ENCODE peak calls at places on chromosome 9, in eight cellular contexts. One of them, this sample, is unnamed. For H3K27me3, the result is how much of the 10 kb centered on the place peaks cover.

GRCh38 chr9:104256031-104256709 is 162.1 kb downstream of the SMC2 start:
- DNase-seq in lower lobe of right lung: no peak
- DNase-seq in pancreas: no peak
- DNase-seq in A673: no peak
- DNase-seq in SK-N-SH: no peak
- DNase-seq in fibroblast of lung: no peak
- DNase-seq in stomach: no peak
- DNase-seq in heart left ventricle: no peak
- DNase-seq in this sample: no peak

GRCh38 chr9:99506781-99507305 is 284.8 kb downstream of the SEC61B start:
- DNase-seq in lower lobe of right lung: no peak
- DNase-seq in pancreas: no peak
- DNase-seq in A673: no peak
- DNase-seq in SK-N-SH: no peak
- DNase-seq in fibroblast of lung: no peak
- DNase-seq in stomach: no peak
- DNase-seq in heart left ventricle: no peak
- DNase-seq in this sample: no peak

GRCh38 chr9:136438548-136438908 is 1.1 kb downstream of the INPP5E start:
- DNase-seq in lower lobe of right lung: no peak
- DNase-seq in pancreas: no peak
- DNase-seq in A673: no peak
- DNase-seq in SK-N-SH: peak
- DNase-seq in fibroblast of lung: peak
- DNase-seq in stomach: no peak
- DNase-seq in heart left ventricle: no peak
- DNase-seq in this sample: no peak

GRCh38 chr9:101398930-101399640 is 434 bp downstream of the ZNF189 start:
- DNase-seq in lower lobe of right lung: no peak
- DNase-seq in pancreas: peak
- DNase-seq in A673: peak
- DNase-seq in SK-N-SH: no peak
- DNase-seq in fibroblast of lung: no peak
- DNase-seq in stomach: peak
- DNase-seq in heart left ventricle: peak
- DNase-seq in this sample: no peak

GRCh38 chr9:125908138-125908537 is 161.0 kb downstream of the PBX3 start:
- DNase-seq in lower lobe of right lung: no peak
- DNase-seq in pancreas: no peak
- DNase-seq in A673: no peak
- DNase-seq in SK-N-SH: no peak
- DNase-seq in fibroblast of lung: peak
- DNase-seq in stomach: no peak
- DNase-seq in heart left ventricle: no peak
- DNase-seq in this sample: no peak

GRCh38 chr9:96651626-96652025 is 3.5 kb downstream of the PRXL2C start:
- DNase-seq in lower lobe of right lung: no peak
- DNase-seq in pancreas: no peak
- DNase-seq in A673: peak
- DNase-seq in SK-N-SH: peak
- DNase-seq in fibroblast of lung: no peak
- DNase-seq in stomach: no peak
- DNase-seq in heart left ventricle: no peak
- DNase-seq in this sample: no peak

GRCh38 chr9:89953824-89954223 is 349.0 kb downstream of the GADD45G start:
- DNase-seq in lower lobe of right lung: no peak
- DNase-seq in pancreas: no peak
- DNase-seq in A673: no peak
- DNase-seq in SK-N-SH: peak
- DNase-seq in fibroblast of lung: no peak
- DNase-seq in stomach: no peak
- DNase-seq in heart left ventricle: no peak
- DNase-seq in this sample: no peak

GRCh38 chr9:6915635-6916034 is 157.9 kb downstream of the KDM4C start:
- DNase-seq in lower lobe of right lung: no peak
- DNase-seq in pancreas: no peak
- DNase-seq in A673: no peak
- DNase-seq in SK-N-SH: no peak
- DNase-seq in fibroblast of lung: no peak
- DNase-seq in stomach: no peak
- DNase-seq in heart left ventricle: no peak
- DNase-seq in this sample: no peak

GRCh38 chr9:93612052-93612795 is 35.8 kb downstream of the PHF2 start:
- DNase-seq in lower lobe of right lung: no peak
- DNase-seq in pancreas: no peak
- DNase-seq in A673: no peak
- DNase-seq in SK-N-SH: no peak
- DNase-seq in fibroblast of lung: no peak
- DNase-seq in stomach: no peak
- DNase-seq in heart left ventricle: no peak
- DNase-seq in this sample: no peak

GRCh38 chr9:116020801-116021200 is 132.8 kb upstream of the PAPPA start:
- DNase-seq in lower lobe of right lung: no peak
- DNase-seq in pancreas: no peak
- DNase-seq in A673: no peak
- DNase-seq in SK-N-SH: no peak
- DNase-seq in fibroblast of lung: no peak
- DNase-seq in stomach: no peak
- DNase-seq in heart left ventricle: no peak
- DNase-seq in this sample: no peak

GRCh38 chr9:125271081-125271480 is 9.5 kb downstream of the GAPVD1 start:
- DNase-seq in lower lobe of right lung: no peak
- DNase-seq in pancreas: no peak
- DNase-seq in A673: no peak
- DNase-seq in SK-N-SH: no peak
- DNase-seq in fibroblast of lung: no peak
- DNase-seq in stomach: no peak
- DNase-seq in heart left ventricle: no peak
- DNase-seq in this sample: no peak

GRCh38 chr9:120610975-120611689 is 31.2 kb upstream of the CDK5RAP2 start:
- DNase-seq in lower lobe of right lung: no peak
- DNase-seq in pancreas: no peak
- DNase-seq in A673: peak
- DNase-seq in SK-N-SH: no peak
- DNase-seq in fibroblast of lung: no peak
- DNase-seq in stomach: no peak
- DNase-seq in heart left ventricle: no peak
- DNase-seq in this sample: no peak

GRCh38 chr9:129888085-129888808 is 53.0 kb downstream of the USP20 start:
- DNase-seq in lower lobe of right lung: peak
- DNase-seq in pancreas: no peak
- DNase-seq in A673: no peak
- DNase-seq in SK-N-SH: no peak
- DNase-seq in fibroblast of lung: no peak
- DNase-seq in stomach: peak
- DNase-seq in heart left ventricle: peak
- DNase-seq in this sample: no peak

GRCh38 chr9:95508242-95508967 is 8.4 kb downstream of the PTCH1 start:
- DNase-seq in lower lobe of right lung: no peak
- DNase-seq in pancreas: peak
- DNase-seq in A673: peak
- DNase-seq in SK-N-SH: peak
- DNase-seq in fibroblast of lung: peak
- DNase-seq in stomach: no peak
- DNase-seq in heart left ventricle: peak
- DNase-seq in this sample: peak

GRCh38 chr9:93672622-93673270 is 96.4 kb downstream of the PHF2 start:
- DNase-seq in lower lobe of right lung: no peak
- DNase-seq in pancreas: no peak
- DNase-seq in A673: no peak
- DNase-seq in SK-N-SH: peak
- DNase-seq in fibroblast of lung: no peak
- DNase-seq in stomach: peak
- DNase-seq in heart left ventricle: peak
- DNase-seq in this sample: peak

DNA sequence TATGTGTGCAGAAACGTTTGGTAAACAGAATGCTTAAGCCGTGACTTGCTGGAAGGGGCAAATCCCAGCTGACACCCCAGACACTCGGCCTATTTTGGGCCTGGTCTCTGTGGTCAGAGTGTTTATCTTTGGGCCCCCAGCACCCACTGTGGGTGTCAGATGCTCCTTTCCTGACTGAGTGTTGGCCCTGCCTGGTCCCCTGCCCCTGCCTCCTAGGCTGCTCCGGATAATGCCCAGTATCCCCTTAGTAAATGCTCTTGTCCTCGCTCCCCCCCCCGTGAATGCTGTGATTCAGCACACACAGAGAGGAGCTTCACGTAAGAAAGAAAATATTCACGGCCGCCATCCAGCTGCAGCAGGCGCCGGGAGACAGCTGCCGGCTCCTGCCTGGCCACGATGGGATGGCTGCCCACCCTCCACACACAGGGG is 11.3 kb upstream of the ANGPTL2 start:
- DNase-seq in lower lobe of right lung: no peak
- DNase-seq in pancreas: no peak
- DNase-seq in A673: no peak
- DNase-seq in SK-N-SH: no peak
- DNase-seq in fibroblast of lung: peak
- DNase-seq in stomach: peak
- DNase-seq in heart left ventricle: peak
- DNase-seq in this sample: peak
- H3K27ac ChIP-seq in lower lobe of right lung: peak
- H3K27ac ChIP-seq in pancreas: no peak
- H3K27ac ChIP-seq in A673: no peak
- H3K27ac ChIP-seq in SK-N-SH: no peak
- H3K27ac ChIP-seq in fibroblast of lung: peak
- H3K27ac ChIP-seq in stomach: no peak
- H3K27ac ChIP-seq in heart left ventricle: peak
- H3K27ac ChIP-seq in this sample: peak

DNA sequence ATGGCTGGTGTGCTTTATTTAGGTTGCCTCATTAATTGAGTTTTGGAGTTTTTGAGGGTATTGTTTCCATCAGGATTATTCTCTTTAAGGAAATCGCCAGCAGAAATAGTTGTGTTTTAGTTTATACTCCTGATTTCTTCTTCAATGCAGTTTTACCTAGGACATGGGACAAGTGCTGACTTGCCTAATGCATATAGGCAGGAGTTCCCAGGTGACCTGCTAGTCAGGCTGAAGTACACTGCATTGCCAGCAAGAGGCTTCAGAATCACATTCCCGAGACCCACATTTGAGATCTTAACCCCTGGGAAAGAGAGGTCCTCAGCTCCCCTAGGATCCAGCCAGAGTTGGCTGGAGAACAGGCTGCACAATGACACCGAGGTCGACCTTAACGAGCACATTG is 1.5 kb upstream of the OR1N2 start:
- DNase-seq in lower lobe of right lung: no peak
- DNase-seq in pancreas: no peak
- DNase-seq in A673: no peak
- DNase-seq in SK-N-SH: no peak
- DNase-seq in fibroblast of lung: no peak
- DNase-seq in stomach: no peak
- DNase-seq in heart left ventricle: no peak
- DNase-seq in this sample: no peak
- H3K27me3 ChIP-seq in lower lobe of right lung: under half
- H3K27me3 ChIP-seq in pancreas: under half
- H3K27me3 ChIP-seq in A673: half or more
- H3K27me3 ChIP-seq in SK-N-SH: under half
- H3K27me3 ChIP-seq in fibroblast of lung: under half
- H3K27me3 ChIP-seq in stomach: under half
- H3K27me3 ChIP-seq in heart left ventricle: under half
- H3K27me3 ChIP-seq in this sample: under half

DNA sequence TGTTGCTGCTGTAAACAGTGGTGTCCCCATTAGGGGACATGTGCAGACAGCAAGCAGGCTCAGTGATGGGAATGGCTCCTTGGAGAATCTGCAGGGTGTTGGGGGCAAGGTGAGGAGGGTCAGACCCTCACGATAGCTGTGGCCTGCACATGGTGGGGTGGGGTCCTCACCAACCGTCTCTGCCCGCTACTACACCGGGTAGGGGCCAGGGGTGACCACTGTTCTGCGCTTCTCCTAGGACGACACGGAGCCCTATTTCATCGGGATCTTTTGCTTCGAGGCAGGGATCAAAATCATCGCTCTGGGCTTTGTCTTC is 4.9 kb downstream of the CACNA1B start:
- DNase-seq in lower lobe of right lung: peak
- DNase-seq in pancreas: no peak
- DNase-seq in A673: no peak
- DNase-seq in SK-N-SH: no peak
- DNase-seq in fibroblast of lung: no peak
- DNase-seq in stomach: no peak
- DNase-seq in heart left ventricle: no peak
- DNase-seq in this sample: no peak
- TF ChIP-seq CTCF in lower lobe of right lung: no peak
- TF ChIP-seq CTCF in pancreas: no peak
- TF ChIP-seq CTCF in A673: no peak
- TF ChIP-seq CTCF in SK-N-SH: no peak
- TF ChIP-seq CTCF in fibroblast of lung: no peak
- TF ChIP-seq CTCF in stomach: no peak
- TF ChIP-seq CTCF in heart left ventricle: no peak
- TF ChIP-seq CTCF in this sample: no peak

GRCh38 chr9:133375724-133376654 is at the start of the genes STKLD1 and SURF4:
- DNase-seq in lower lobe of right lung: peak
- DNase-seq in pancreas: peak
- DNase-seq in A673: peak
- DNase-seq in SK-N-SH: peak
- DNase-seq in fibroblast of lung: peak
- DNase-seq in stomach: peak
- DNase-seq in heart left ventricle: peak
- DNase-seq in this sample: peak
- H3K27ac ChIP-seq in lower lobe of right lung: peak
- H3K27ac ChIP-seq in pancreas: peak
- H3K27ac ChIP-seq in A673: peak
- H3K27ac ChIP-seq in SK-N-SH: peak
- H3K27ac ChIP-seq in fibroblast of lung: peak
- H3K27ac ChIP-seq in stomach: peak
- H3K27ac ChIP-seq in heart left ventricle: peak
- H3K27ac ChIP-seq in this sample: peak

DNA sequence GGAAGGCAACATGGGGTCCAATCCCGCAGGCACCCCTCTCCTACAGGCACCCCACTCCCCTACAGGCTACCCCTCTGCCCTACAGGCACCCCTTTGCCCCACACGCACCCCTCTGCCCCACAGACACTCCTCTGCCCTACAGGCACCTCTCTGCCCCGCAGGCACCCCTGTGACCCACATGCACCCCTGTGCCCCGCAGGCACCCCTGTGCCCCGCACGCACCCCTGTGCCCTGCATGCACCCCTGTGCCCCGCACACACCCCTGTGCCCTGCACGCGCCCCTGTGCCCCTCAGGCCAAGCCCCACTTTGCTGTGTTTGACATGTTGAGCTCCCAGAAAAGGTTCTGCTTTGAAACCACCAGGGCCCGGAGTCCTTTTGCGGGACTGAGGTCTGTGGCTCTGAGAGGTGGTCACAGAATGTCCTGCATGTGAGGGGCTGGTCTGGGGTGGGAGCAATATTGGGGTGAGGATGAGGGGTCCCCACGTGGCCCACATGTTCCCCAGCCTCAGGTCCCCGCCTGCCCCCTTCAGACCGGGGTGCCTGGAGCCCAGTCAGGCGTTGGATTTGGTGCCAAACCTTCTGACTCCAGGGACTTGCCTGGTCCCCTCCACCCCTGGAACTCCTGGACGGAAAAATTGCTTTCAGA is 616 bp upstream of the QRFP start:
- DNase-seq in lower lobe of right lung: no peak
- DNase-seq in pancreas: no peak
- DNase-seq in A673: no peak
- DNase-seq in SK-N-SH: no peak
- DNase-seq in fibroblast of lung: no peak
- DNase-seq in stomach: no peak
- DNase-seq in heart left ventricle: peak
- DNase-seq in this sample: no peak
- H3K27me3 ChIP-seq in lower lobe of right lung: under half
- H3K27me3 ChIP-seq in pancreas: under half
- H3K27me3 ChIP-seq in A673: under half
- H3K27me3 ChIP-seq in SK-N-SH: under half
- H3K27me3 ChIP-seq in fibroblast of lung: under half
- H3K27me3 ChIP-seq in stomach: under half
- H3K27me3 ChIP-seq in heart left ventricle: under half
- H3K27me3 ChIP-seq in this sample: under half